ENCODE peak calls at places on chromosomes 7 and 10, in four cellular contexts. U is ELR, E is brain microvascular endothelial cell, Q is foreskin keratinocyte. F is an unnamed sample.

GRCh38 chr7:2621948-2622640 is 9.7 kb upstream of the TTYH3 start:
- DNase-seq in U (no peak), E (no peak), Q (no peak), F (peak)

GRCh38 chr10:30027057-30028005 is 32.1 kb downstream of the JCAD start:
- DNase-seq in E (peak), U (no peak), Q (peak), F (peak)

GRCh38 chr7:17593854-17594419 is 295.5 kb downstream of the AHR start:
- DNase-seq in E (no peak), Q (no peak), U (no peak), F (no peak)

GRCh38 chr7:100132697-100133137 is 6.0 kb downstream of the MBLAC1 start:
- DNase-seq in U (peak), Q (no peak), E (peak), F (peak)

GRCh38 chr7:73555411-73555982 is 2.0 kb downstream of the BCL7B start:
- DNase-seq in Q (no peak), E (no peak), U (peak), F (no peak)

GRCh38 chr7:471191-471865 is 48.3 kb downstream of the PDGFA start:
- DNase-seq in Q (no peak), E (no peak), U (no peak), F (no peak)

GRCh38 chr7:95375591-95376294 is 20.4 kb downstream of the PON3 start:
- DNase-seq in U (no peak), E (no peak), Q (peak), F (peak)

GRCh38 chr7:81499262-81500116 is 270.4 kb downstream of the HGF start:
- DNase-seq in E (peak), U (peak), Q (peak), F (peak)

GRCh38 chr7:12729112-12729511 is 41.7 kb downstream of the ARL4A start:
- DNase-seq in U (peak), Q (no peak), E (peak), F (peak)

GRCh38 chr10:24617771-24618396 is 105.8 kb downstream of the ARHGAP21 start:
- DNase-seq in U (peak), Q (peak), E (peak), F (peak)

GRCh38 chr7:71638108-71638507 is 506.2 kb downstream of the GALNT17 start:
- DNase-seq in U (no peak), E (no peak), Q (no peak), F (no peak)

GRCh38 chr10:127302343-127302742 is 106.0 kb upstream of the INSYN2A start:
- DNase-seq in E (no peak), Q (no peak), U (no peak), F (no peak)

GRCh38 chr10:77290528-77291155 is 347.0 kb downstream of the KCNMA1 start:
- DNase-seq in U (peak), E (peak), Q (peak), F (peak)

GRCh38 chr7:94344826-94345225 is 49.9 kb upstream of the COL1A2 start:
- DNase-seq in Q (peak), E (peak), U (peak), F (no peak)

GRCh38 chr7:103009466-103010219 is 65.0 kb downstream of the FBXL13 start:
- DNase-seq in E (no peak), U (no peak), Q (no peak), F (no peak)

GRCh38 chr7:6154542-6155404 is 117.7 kb downstream of the CYTH3 start:
- DNase-seq in E (no peak), Q (no peak), U (no peak), F (no peak)

GRCh38 chr7:133517766-133518165 is 264.9 kb downstream of the EXOC4 start:
- DNase-seq in E (no peak), U (no peak), Q (no peak), F (no peak)

GRCh38 chr10:48448796-48449195 is 142.3 kb downstream of the MAPK8 start:
- DNase-seq in U (peak), Q (peak), E (peak), F (peak)

GRCh38 chr10:108422286-108422685 is 1257.8 kb upstream of the SORCS1 start:
- DNase-seq in E (no peak), U (no peak), Q (no peak), F (no peak)

GRCh38 chr10:120514035-120514620 is 57.1 kb downstream of the PLPP4 start:
- DNase-seq in U (peak), Q (peak), E (peak), F (peak)

GRCh38 chr10:31072453-31072852 is 40.8 kb upstream of the ZNF438 start:
- DNase-seq in E (no peak), U (no peak), Q (no peak), F (no peak)

GRCh38 chr10:42422911-42423310 is 215.5 kb downstream of the ZNF33B start:
- DNase-seq in U (no peak), Q (no peak), E (no peak), F (no peak)

GRCh38 chr7:7757576-7757975 is 39.2 kb upstream of the RPA3 start:
- DNase-seq in E (no peak), Q (no peak), U (no peak), F (no peak)

GRCh38 chr7:138979226-138979979 is 1.8 kb downstream of the KIAA1549 start:
- DNase-seq in E (no peak), U (peak), Q (no peak), F (peak)

GRCh38 chr7:452230-452751 is 67.4 kb downstream of the PDGFA start:
- DNase-seq in U (no peak), E (peak), Q (no peak), F (peak)

GRCh38 chr10:11303671-11304170 is 286.0 kb downstream of the CELF2 start:
- DNase-seq in E (no peak), U (no peak), Q (no peak), F (no peak)

F was measured in mesendoderm.